ENCODE peak calls at places on chromosome 13, in four cellular contexts. S, O, N and Q are unnamed samples.

GRCh38 chr13:30982911-30983310 is 50.5 kb downstream of the TEX26 start:
- DNase-seq in S (no peak), O (no peak), N (no peak), Q (no peak)

GRCh38 chr13:49538404-49538803 is 42.7 kb downstream of the PHF11 start:
- DNase-seq in S (no peak), O (no peak), N (no peak), Q (no peak)

GRCh38 chr13:49553888-49554287 is 31.5 kb downstream of the RCBTB1 start:
- DNase-seq in S (no peak), O (no peak), N (no peak), Q (no peak)

GRCh38 chr13:36804588-36804987 is 14.4 kb upstream of the RFXAP start:
- DNase-seq in S (no peak), O (no peak), N (no peak), Q (no peak)

GRCh38 chr13:44649118-44649455 is 73.0 kb upstream of the TSC22D1 start:
- DNase-seq in S (no peak), O (no peak), N (no peak), Q (no peak)

GRCh38 chr13:24264976-24265375 is 44.4 kb upstream of the C1QTNF9 start:
- DNase-seq in S (no peak), O (peak), N (no peak), Q (no peak)

GRCh38 chr13:43883636-43884035 is 3.9 kb downstream of the LACC1 start:
- DNase-seq in S (peak), O (no peak), N (no peak), Q (no peak)

GRCh38 chr13:67148219-67148583 is 81.9 kb downstream of the PCDH9 start:
- DNase-seq in S (peak), O (no peak), N (peak), Q (no peak)

GRCh38 chr13:100630564-100630963 is 42.0 kb upstream of the GGACT start:
- DNase-seq in S (no peak), O (no peak), N (peak), Q (no peak)

GRCh38 chr13:30779608-30780007 is 44.3 kb downstream of the ALOX5AP start:
- DNase-seq in S (no peak), O (no peak), N (no peak), Q (no peak)

GRCh38 chr13:113589961-113590339 is 5.4 kb downstream of the TFDP1 start:
- DNase-seq in S (no peak), O (no peak), N (no peak), Q (no peak)

GRCh38 chr13:30847697-30848307 is 58.3 kb upstream of the MEDAG start:
- DNase-seq in S (peak), O (no peak), N (peak), Q (no peak)

GRCh38 chr13:50846861-50847475 is 3.5 kb upstream of the DLEU7 start:
- DNase-seq in S (no peak), O (no peak), N (no peak), Q (no peak)

GRCh38 chr13:100646030-100646673 is 28.4 kb downstream of the TMTC4 start:
- DNase-seq in S (peak), O (no peak), N (peak), Q (no peak)

GRCh38 chr13:38641164-38641948 is 45.5 kb upstream of the FREM2 start:
- DNase-seq in S (no peak), O (no peak), N (peak), Q (no peak)

GRCh38 chr13:84400711-84401110 is 518.4 kb upstream of the SLITRK1 start:
- DNase-seq in S (peak), O (no peak), N (peak), Q (no peak)

GRCh38 chr13:63435668-63436275 is 2020.1 kb upstream of the PCDH20 start:
- DNase-seq in S (peak), O (no peak), N (peak), Q (no peak)

GRCh38 chr13:106499113-106499512 is 36.3 kb downstream of the EFNB2 start:
- DNase-seq in S (peak), O (no peak), N (no peak), Q (no peak)

DNA sequence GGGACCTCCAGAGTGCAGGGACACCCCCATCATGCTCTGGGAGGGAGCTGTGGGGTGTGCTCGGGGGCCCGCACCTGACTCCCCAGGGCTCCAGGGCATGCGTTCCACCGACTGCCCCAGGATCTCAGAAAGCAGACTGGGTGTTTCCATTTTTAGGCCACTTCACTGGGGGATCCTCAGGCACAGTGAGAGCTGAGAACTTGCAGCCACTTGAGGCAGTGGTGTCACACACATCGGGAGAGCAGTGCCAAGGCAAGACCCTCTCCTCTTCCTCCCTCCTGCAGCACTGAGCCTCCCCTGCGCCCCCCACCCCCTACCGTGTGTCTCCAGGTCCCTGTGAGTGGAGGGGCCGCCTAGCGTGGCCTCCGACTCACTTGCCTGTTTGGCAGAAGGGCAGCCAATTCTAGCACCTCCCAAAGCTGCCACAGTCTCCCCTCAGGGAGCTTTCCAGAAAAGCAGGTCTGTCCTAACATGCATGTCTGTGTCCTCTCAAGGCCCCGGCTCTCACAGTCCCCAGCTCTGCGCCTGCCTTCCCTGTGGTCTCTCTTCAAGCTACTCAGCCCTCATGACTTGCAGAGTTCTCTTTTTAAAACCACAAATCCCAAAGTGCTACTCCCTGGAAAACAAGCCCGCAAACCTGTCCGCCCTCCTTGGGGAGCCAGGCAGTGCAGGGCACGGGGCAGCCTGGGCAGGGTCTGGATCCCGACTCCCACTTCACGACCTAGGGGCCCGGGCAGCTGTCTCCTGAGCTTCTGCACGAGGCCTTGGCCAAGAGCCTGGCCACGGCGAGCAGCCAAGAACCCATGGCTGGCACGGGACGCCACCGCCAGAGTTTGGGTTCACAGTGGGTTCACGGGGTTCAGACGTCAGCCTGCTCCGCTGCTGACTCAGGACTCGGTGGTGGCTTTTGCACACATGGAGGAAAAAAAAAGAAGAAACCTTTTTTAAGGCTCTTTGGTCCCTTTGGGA is 94.1 kb downstream of the STK24 start:
- DNase-seq in S (peak), O (no peak), N (peak), Q (peak)
- TF ChIP-seq CTCF in S (peak), O (no peak), N (peak), Q (peak)

DNA sequence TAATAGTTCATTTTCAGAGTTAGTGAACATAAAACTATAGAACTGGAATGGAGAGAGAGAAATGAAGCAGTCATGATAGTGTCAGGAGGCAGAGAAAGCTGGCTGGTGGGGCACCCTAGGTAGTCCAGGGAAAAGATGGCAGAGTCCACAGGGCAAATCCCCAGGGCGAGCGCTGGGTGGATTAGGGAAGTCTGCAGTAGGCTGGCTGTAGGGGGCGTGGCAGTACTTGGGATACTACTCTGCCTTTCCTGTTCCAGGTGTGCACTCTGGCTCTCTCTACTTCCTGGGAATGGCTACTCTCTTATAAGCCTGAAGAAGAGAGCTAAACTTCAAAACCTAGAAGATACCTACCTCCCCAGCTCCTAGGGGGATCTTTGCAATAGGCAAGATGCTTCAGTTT is 232.9 kb upstream of the SLC10A2 start:
- DNase-seq in S (no peak), O (no peak), N (no peak), Q (no peak)
- TF ChIP-seq CTCF in S (no peak), O (no peak), N (no peak), Q (no peak)

DNA sequence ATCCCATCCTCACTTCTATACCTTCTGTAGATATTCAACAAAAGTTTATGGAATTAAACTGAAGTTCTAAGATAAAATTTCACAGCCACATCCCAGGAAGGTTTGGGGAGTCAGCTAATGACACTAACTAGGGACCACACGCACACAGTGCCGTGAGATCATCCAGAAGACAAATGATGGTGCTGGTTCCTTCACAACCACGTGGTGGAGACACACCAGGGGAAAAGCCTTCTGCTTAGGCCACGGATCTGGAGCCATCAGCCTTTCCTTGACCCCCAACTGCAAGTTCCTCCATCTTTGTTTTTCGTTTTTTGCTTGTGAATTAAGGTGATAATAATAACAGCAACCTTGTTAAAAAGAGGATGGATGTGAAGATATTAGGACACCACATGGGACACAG is 241.6 kb upstream of the MAB21L1 start:
- DNase-seq in S (no peak), O (no peak), N (no peak), Q (no peak)
- TF ChIP-seq CTCF in S (no peak), O (no peak), N (peak), Q (no peak)

DNA sequence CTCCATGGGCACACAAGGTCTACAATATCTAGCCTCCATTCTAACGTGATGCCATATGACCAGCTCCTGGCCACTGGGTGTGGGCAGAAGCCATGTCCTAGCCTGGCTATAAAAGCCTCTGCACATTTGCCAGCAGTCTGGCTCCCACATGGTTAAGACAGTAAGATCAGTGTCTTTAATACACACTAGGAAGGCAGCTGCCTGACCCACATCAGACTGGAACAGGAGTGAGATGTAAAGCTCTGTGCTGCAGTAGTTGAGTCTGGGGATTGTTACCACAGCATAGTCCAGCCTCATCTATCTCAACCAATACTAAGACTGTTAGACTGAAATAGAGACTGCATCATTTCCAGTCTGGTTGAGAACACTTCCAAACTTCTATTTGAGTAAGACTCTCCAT is 533.1 kb downstream of the IRS2 start:
- DNase-seq in S (no peak), O (no peak), N (no peak), Q (no peak)
- TF ChIP-seq CTCF in S (no peak), O (no peak), N (no peak), Q (no peak)

DNA sequence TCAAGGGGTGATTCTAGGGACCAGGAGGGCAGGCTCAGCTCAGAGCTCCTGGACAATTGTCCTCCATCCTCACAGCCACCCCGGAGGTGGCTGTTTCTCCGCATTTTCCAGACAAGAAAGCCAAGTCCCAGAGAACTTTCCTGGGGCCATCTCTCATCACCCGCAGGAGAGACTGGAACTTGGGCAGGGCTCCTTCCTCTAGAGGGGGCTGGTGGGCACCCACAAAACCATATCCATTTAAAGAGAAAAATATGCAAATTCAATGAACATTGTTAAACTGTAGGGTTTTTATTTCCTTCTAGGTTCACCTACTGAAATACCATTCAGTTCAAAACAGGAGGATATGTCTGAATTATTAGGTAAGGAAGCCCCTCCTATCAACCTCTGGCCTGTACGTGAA is 16.6 kb downstream of the SPACA7 start:
- DNase-seq in S (no peak), O (no peak), N (no peak), Q (no peak)
- TF ChIP-seq CTCF in S (no peak), O (no peak), N (no peak), Q (no peak)

DNA sequence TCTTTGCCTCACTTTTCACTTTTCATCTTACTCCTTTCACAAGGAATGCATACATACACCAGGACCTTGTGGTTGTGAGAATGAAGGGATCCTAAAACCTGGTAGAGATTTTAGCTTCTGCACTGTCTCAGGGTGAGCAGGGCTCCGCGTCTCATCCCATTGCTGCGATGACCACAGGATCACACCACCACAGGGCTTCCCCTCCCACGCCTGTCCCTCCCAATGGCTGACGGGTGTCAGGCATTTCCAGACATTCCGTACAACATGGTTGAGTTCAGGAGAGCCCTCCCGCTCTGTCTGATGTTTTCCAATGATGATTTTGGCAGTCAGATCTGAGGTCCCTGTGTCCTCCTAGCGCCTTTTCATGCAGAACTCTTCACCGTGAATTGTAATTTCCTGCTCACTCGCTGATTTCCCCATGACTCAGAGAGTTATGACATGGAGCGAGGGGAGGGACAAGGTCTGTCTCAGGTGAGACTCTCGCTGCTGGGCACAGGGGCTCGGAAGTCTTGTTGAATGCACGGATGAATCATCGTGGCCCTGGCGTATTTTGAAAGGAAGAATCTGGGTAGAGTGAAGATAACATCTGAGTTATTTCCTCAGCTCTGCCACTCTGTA is 102.8 kb downstream of the TEX29 start:
- DNase-seq in S (no peak), O (no peak), N (no peak), Q (no peak)
- TF ChIP-seq CTCF in S (no peak), O (no peak), N (no peak), Q (no peak)

DNA sequence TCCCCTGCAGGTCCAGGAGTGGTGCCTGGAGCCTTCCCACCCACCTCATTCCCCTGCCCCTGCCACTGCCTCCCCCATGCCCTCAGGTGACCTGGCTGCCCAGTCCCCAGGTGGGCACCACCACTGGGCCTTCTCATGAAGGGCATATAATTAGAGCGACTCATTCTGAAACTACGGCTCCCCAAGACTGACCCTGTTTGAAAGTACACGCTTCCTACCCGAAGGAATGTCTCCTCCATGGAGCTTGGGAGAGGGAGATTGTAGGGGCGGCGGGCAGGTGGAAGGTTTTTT is 52.6 kb downstream of the GPR12 start:
- DNase-seq in S (no peak), O (no peak), N (no peak), Q (no peak)
- TF ChIP-seq CTCF in S (no peak), O (peak), N (no peak), Q (no peak)

DNA sequence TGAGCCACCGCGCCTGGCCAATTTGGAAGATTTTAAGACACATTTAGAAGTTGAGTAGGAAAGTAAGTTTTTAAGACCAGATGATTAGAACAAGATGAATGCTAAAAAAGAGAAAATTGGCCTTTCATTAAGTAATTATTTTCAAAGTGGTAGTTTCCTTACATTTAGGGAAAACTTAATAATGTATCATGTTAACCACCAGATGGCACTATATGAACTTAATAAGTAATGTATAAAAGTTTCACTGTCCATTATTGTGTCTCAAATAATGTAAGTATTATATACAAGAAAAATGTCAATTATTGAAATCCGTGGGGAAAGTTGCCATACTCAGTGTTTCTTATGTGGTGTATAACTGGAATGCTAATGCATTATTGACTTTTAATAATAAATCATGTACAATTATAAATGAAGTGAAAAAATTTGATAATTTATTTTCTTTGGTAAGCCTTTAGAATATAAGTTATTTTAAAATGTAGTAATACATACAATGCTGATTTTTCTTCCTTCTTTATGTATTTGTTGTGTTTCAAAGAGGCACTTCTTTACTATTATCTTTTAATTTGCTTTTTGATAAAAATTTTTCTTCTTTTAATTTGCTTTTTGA is 29.2 kb downstream of the COG6 start:
- DNase-seq in S (peak), O (no peak), N (peak), Q (peak)
- TF ChIP-seq CTCF in S (no peak), O (peak), N (peak), Q (peak)